ENCODE peak calls at places on chromosomes 3 and 15, in seven cellular contexts. Y is CD8-positive, alpha-beta memory T cell; V is Peyer's patch; S is neuronal stem cell; G is left ventricle myocardium inferior; W is OCI-LY7; D is mesenchymal stem cell. Q is an unnamed sample.

GRCh38 chr3:193869221-193870201 is 266.4 kb upstream of the HES1 start:
- DNase-seq in D (peak; percentile 96), G (peak; percentile 53), W (no peak), Y (no peak), V (peak; percentile 59), S (peak; percentile 60), Q (no peak)

GRCh38 chr15:51931638-51932037 is 39.9 kb downstream of the LEO1 start:
- DNase-seq in W (no peak), S (no peak), D (peak; percentile 19), G (no peak), Y (no peak), V (no peak), Q (no peak)

GRCh38 chr3:130276203-130276803 is 69.2 kb upstream of the COL6A5 start:
- DNase-seq in G (no peak), V (no peak), S (peak; percentile 46), Y (peak; percentile 3), D (peak; percentile 65), W (peak; percentile 58), Q (peak; percentile 48)

GRCh38 chr15:74167891-74168331 is 5.6 kb upstream of the ISLR start:
- DNase-seq in D (no peak), W (no peak), V (peak; percentile 38), G (no peak), S (no peak), Y (no peak), Q (no peak)

GRCh38 chr3:132662212-132662611 is 2.1 kb downstream of the UBA5 start:
- DNase-seq in Y (no peak), W (no peak), V (no peak), D (no peak), G (no peak), S (no peak), Q (no peak)

GRCh38 chr15:100007609-100008008 is 274.4 kb upstream of the LYSMD4 start:
- DNase-seq in V (no peak), Y (no peak), S (no peak), W (no peak), D (no peak), G (no peak), Q (no peak)

GRCh38 chr3:71201939-71202338 is 381.6 kb downstream of the FOXP1 start:
- DNase-seq in V (peak; percentile 63), S (no peak), G (peak; percentile 62), W (no peak), Y (no peak), D (no peak), Q (no peak)

GRCh38 chr3:119898478-119899177 is 116.7 kb downstream of the NR1I2 start:
- DNase-seq in G (no peak), V (no peak), Y (no peak), S (no peak), D (peak; percentile 32), W (no peak), Q (no peak)

GRCh38 chr15:40087991-40088928 is 20.4 kb downstream of the BMF start:
- DNase-seq in D (peak; percentile 89), W (no peak), G (peak; percentile 53), V (peak; percentile 53), Y (no peak), S (no peak), Q (no peak)

GRCh38 chr3:123310186-123310585 is 108.4 kb downstream of the SEC22A start:
- DNase-seq in D (no peak), W (no peak), S (no peak), G (no peak), Y (no peak), V (no peak), Q (no peak)

GRCh38 chr15:57218826-57219576 is 157.3 kb upstream of the CGNL1 start:
- DNase-seq in S (peak; percentile 31), D (peak; percentile 90), G (no peak), Y (no peak), V (no peak), W (peak; percentile 38), Q (peak; percentile 99)

GRCh38 chr3:138082085-138082991 is 33.1 kb downstream of the DZIP1L start:
- DNase-seq in V (no peak), D (peak; percentile 92), S (no peak), W (no peak), G (no peak), Y (no peak), Q (no peak)

DNA sequence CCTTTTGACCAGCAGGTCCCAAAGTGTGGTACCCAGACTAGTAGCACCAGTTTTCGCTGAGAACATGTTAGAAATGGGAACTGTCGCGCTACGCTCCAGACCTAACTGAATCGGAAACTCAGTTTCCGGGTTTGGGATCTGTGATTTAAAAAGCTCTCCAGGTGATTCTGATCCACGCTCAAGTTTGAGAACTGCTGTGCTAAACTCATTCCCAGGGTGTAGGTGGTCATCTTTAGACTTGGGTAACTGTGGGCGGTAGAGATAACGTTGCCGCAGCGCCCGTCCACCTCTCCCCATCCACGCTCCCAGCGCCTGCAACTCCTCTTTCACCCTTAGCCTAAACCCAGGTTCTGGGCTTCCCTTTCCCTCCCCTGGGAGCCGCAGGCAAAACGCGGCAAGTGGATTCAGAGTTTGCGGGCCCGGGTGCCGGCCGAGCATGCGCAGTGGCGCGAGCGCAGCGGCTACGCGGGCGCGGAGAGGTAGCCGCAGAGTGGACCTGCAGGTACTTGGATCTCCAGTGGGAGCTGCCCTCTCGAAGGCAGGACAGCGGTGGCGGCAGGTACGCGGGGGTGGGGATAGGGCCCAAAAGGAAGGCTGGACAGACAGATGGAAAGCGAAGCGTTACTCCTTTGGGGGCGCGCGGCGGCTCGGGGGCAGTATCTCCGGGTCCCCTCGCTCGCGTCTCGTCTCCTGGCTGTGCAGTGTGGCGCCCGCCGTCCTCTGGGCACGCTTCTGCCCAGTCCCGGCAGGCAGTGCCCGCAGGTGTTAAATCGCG is at the start of gene PLS1:
- DNase-seq in G (peak; percentile 80), S (peak; percentile 91), W (peak; percentile 89), V (peak; percentile 94), D (peak; percentile 84), Y (peak; percentile 87), Q (no peak)
- H3K27ac ChIP-seq in G (peak within 1 kb of the TSS; percentile 70), S (no peak within 1 kb of the TSS), W (peak within 1 kb of the TSS; percentile 9), V (peak within 1 kb of the TSS; percentile 53), D (peak within 1 kb of the TSS; percentile 95), Y (peak within 1 kb of the TSS; percentile 58), Q (no peak within 1 kb of the TSS)

DNA sequence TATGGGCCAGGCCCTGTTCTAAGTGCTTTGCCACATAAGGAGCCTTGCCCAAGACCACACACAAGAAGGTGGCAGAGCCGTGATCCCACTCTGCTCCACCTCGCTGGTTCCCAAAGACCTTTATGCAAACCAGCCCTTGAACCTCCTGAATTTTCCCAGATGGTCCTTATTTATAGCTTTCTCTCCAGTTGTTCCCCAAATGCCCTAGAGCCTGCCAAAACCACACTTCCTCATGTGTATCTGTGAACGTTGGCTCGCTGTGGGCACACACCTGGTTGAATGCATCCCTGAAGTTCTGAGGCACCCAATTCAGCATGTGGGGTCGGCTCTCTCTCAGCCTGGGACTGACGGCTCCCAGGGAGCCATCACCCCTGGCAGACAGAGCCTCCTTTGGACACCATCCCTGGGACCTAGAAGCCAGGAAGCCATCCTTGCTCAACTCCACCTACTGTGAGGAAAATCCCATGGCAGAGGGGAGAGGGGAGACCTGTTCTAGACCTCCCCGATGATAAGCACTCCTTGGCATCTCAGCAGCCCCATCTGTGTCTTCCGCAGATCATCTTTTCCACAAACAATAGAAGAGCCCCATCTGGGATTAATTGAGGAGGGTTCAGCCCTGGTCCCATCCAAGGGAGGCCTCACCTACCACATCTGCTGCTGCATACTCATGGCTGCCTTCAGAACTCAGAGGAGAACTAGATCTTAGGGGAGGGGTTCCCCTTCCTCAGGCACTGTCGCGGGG is 42.3 kb upstream of the LIMD1 start:
- DNase-seq in V (no peak), G (no peak), W (no peak), D (no peak), Y (no peak), S (no peak), Q (no peak)
- H3K4me3 ChIP-seq in V (no peak overlapping the region), G (no peak overlapping the region), W (no peak overlapping the region), D (peak overlapping the region; percentile 5), Y (no peak overlapping the region), S (no peak overlapping the region), Q (no peak overlapping the region)

GRCh38 chr15:68751622-68752021 is 69.1 kb downstream of the ANP32A start:
- DNase-seq in G (no peak), D (no peak), Y (no peak), S (no peak), V (no peak), W (no peak), Q (no peak)

DNA sequence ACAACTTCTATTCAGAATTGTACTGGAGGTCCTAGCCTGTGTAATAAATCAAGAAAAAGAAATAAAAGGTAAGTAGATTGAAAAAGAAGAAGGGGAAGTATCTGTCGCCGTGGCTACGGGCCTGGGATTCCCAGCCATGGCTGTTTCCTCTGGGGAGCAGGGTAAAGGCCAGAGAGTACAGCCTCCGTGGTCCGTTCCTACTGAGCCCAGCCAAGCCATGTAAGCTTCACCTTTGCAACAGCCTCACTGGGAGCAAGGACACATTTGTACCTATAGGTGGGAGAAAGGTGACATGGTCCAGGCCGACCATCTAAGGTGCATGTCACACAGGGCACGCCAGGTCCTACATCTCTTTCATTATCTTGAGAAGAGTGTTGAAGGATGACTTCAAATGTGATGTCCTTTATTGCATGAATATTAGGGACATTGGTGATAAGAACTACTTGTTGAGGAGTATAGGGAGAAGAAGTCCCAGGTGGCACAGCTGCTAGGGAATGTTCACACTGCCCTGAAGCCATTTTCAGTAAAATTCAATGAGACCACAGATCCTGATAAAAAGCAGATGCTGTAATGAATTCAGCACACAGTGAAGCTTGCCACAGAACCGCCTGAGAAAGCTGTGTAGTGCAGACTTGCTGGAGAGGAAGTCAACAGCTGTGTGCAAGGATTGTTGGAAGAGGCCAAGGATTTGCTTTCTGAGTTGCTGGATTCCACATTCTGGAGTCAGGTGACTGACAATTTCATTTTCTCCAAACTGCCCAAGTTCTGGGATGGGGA is 71.1 kb downstream of the ANP32A start:
- DNase-seq in Y (no peak), G (no peak), S (no peak), D (no peak), V (no peak), W (no peak), Q (peak; percentile 88)
- H3K27ac ChIP-seq in Y (no peak overlapping the region), G (no peak overlapping the region), S (no peak overlapping the region), D (no peak overlapping the region), V (no peak overlapping the region), W (no peak overlapping the region), Q (peak overlapping the region; percentile 85)

GRCh38 chr3:86991840-86992430 is 986 bp upstream of the VGLL3 start:
- DNase-seq in V (no peak), W (no peak), Y (no peak), D (peak; percentile 39), G (no peak), S (no peak), Q (no peak)

GRCh38 chr3:86995537-86995936 is 4.6 kb upstream of the VGLL3 start:
- DNase-seq in G (no peak), Y (no peak), S (no peak), D (peak; percentile 86), V (no peak), W (no peak), Q (no peak)

GRCh38 chr3:86996261-86996955 is 5.5 kb upstream of the VGLL3 start:
- DNase-seq in G (no peak), V (no peak), D (peak; percentile 27), W (no peak), Y (no peak), S (no peak), Q (no peak)

GRCh38 chr3:86991482-86991815 is 500 bp upstream of the VGLL3 start:
- DNase-seq in V (no peak), S (no peak), Y (no peak), G (no peak), D (no peak), W (no peak), Q (no peak)

DNA sequence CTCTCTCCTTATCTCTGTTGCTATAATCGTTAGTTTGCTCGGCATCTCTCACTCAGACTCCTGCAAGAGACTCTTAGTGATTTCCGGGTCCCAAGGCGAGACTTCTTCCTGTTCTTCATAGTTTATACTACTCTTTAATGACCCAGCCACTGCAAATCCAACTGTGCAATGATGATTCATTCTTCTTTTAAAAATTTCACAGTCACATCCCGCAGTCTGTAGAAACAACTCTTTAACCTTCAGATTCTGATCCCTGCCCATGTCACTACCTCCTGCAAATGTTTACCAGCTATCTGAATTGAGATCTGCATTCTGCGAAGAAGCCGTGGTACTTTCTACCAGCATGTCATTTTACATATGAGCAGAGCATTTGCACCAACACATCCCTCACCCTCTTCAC is 2.8 kb upstream of the VGLL3 start:
- DNase-seq in G (no peak), Y (no peak), S (no peak), D (peak; percentile 74), V (no peak), W (no peak), Q (peak; percentile 37)
- H3K4me3 ChIP-seq in G (peak overlapping the region; percentile 17), Y (no peak overlapping the region), S (no peak overlapping the region), D (no peak overlapping the region), V (no peak overlapping the region), W (no peak overlapping the region), Q (peak overlapping the region; percentile 57)

Q was measured in SK-N-MC.